ENCODE peak calls at places on chromosomes 13 and 19, in nine cellular contexts. One of them, this sample, is unnamed.

GRCh38 chr19:48419158-48419920 is 25.9 kb downstream of the GRIN2D start:
- DNase-seq in RKO: no peak
- DNase-seq in LHCN-M2: peak; percentile 22
- DNase-seq in hepatic stellate cell: peak; percentile 53
- DNase-seq in BJ: no peak
- DNase-seq in effector CD4-positive, alpha-beta T cell: peak; percentile 62
- DNase-seq in stimulated activated CD4-positive, alpha-beta T cell treated with anti-CD3 and anti-CD28 coated beads, Interleukin-4, amount 100 ng/mL, for 24 hours: peak; percentile 73
- DNase-seq in progenitor cell of endocrine pancreas: no peak
- DNase-seq in Karpas-422: peak; percentile 74
- DNase-seq in this sample: peak; percentile 60

GRCh38 chr13:33544308-33544707 is 258.8 kb upstream of the STARD13 start:
- DNase-seq in RKO: no peak
- DNase-seq in LHCN-M2: no peak
- DNase-seq in hepatic stellate cell: no peak
- DNase-seq in BJ: no peak
- DNase-seq in effector CD4-positive, alpha-beta T cell: no peak
- DNase-seq in stimulated activated CD4-positive, alpha-beta T cell treated with anti-CD3 and anti-CD28 coated beads, Interleukin-4, amount 100 ng/mL, for 24 hours: no peak
- DNase-seq in progenitor cell of endocrine pancreas: no peak
- DNase-seq in Karpas-422: peak; percentile 56
- DNase-seq in this sample: no peak

GRCh38 chr19:52070496-52070895 is 21.9 kb upstream of the ZNF432 start:
- DNase-seq in RKO: peak; percentile 93
- DNase-seq in LHCN-M2: no peak
- DNase-seq in hepatic stellate cell: no peak
- DNase-seq in BJ: no peak
- DNase-seq in effector CD4-positive, alpha-beta T cell: no peak
- DNase-seq in stimulated activated CD4-positive, alpha-beta T cell treated with anti-CD3 and anti-CD28 coated beads, Interleukin-4, amount 100 ng/mL, for 24 hours: no peak
- DNase-seq in progenitor cell of endocrine pancreas: no peak
- DNase-seq in Karpas-422: no peak
- DNase-seq in this sample: no peak

GRCh38 chr19:900302-901111 is 7.2 kb downstream of the RNU6-9 start:
- DNase-seq in RKO: no peak
- DNase-seq in LHCN-M2: no peak
- DNase-seq in hepatic stellate cell: no peak
- DNase-seq in BJ: no peak
- DNase-seq in effector CD4-positive, alpha-beta T cell: no peak
- DNase-seq in stimulated activated CD4-positive, alpha-beta T cell treated with anti-CD3 and anti-CD28 coated beads, Interleukin-4, amount 100 ng/mL, for 24 hours: no peak
- DNase-seq in progenitor cell of endocrine pancreas: no peak
- DNase-seq in Karpas-422: peak; percentile 82
- DNase-seq in this sample: no peak

GRCh38 chr19:18479964-18480723 is 41.7 kb downstream of the ELL start:
- DNase-seq in RKO: no peak
- DNase-seq in LHCN-M2: peak; percentile 47
- DNase-seq in hepatic stellate cell: peak; percentile 82
- DNase-seq in BJ: peak; percentile 53
- DNase-seq in effector CD4-positive, alpha-beta T cell: no peak
- DNase-seq in stimulated activated CD4-positive, alpha-beta T cell treated with anti-CD3 and anti-CD28 coated beads, Interleukin-4, amount 100 ng/mL, for 24 hours: no peak
- DNase-seq in progenitor cell of endocrine pancreas: no peak
- DNase-seq in Karpas-422: no peak
- DNase-seq in this sample: no peak

GRCh38 chr19:4284176-4284958 is 5.3 kb downstream of the SHD start:
- DNase-seq in RKO: peak; percentile 47
- DNase-seq in LHCN-M2: peak; percentile 29
- DNase-seq in hepatic stellate cell: no peak
- DNase-seq in BJ: no peak
- DNase-seq in effector CD4-positive, alpha-beta T cell: no peak
- DNase-seq in stimulated activated CD4-positive, alpha-beta T cell treated with anti-CD3 and anti-CD28 coated beads, Interleukin-4, amount 100 ng/mL, for 24 hours: no peak
- DNase-seq in progenitor cell of endocrine pancreas: no peak
- DNase-seq in Karpas-422: peak; percentile 81
- DNase-seq in this sample: no peak

GRCh38 chr13:94620286-94620896 is 18.7 kb downstream of the GPR180 start:
- DNase-seq in RKO: peak; percentile 48
- DNase-seq in LHCN-M2: no peak
- DNase-seq in hepatic stellate cell: no peak
- DNase-seq in BJ: no peak
- DNase-seq in effector CD4-positive, alpha-beta T cell: no peak
- DNase-seq in stimulated activated CD4-positive, alpha-beta T cell treated with anti-CD3 and anti-CD28 coated beads, Interleukin-4, amount 100 ng/mL, for 24 hours: peak; percentile 20
- DNase-seq in progenitor cell of endocrine pancreas: no peak
- DNase-seq in Karpas-422: peak; percentile 70
- DNase-seq in this sample: no peak

GRCh38 chr13:25683056-25683455 is 311.3 kb downstream of the ATP8A2 start:
- DNase-seq in RKO: no peak
- DNase-seq in LHCN-M2: peak; percentile 25
- DNase-seq in hepatic stellate cell: no peak
- DNase-seq in BJ: no peak
- DNase-seq in effector CD4-positive, alpha-beta T cell: no peak
- DNase-seq in stimulated activated CD4-positive, alpha-beta T cell treated with anti-CD3 and anti-CD28 coated beads, Interleukin-4, amount 100 ng/mL, for 24 hours: no peak
- DNase-seq in progenitor cell of endocrine pancreas: no peak
- DNase-seq in Karpas-422: no peak
- DNase-seq in this sample: no peak

GRCh38 chr13:76438050-76438449 is 448.2 kb downstream of the KCTD12 start:
- DNase-seq in RKO: peak; percentile 46
- DNase-seq in LHCN-M2: no peak
- DNase-seq in hepatic stellate cell: no peak
- DNase-seq in BJ: no peak
- DNase-seq in effector CD4-positive, alpha-beta T cell: no peak
- DNase-seq in stimulated activated CD4-positive, alpha-beta T cell treated with anti-CD3 and anti-CD28 coated beads, Interleukin-4, amount 100 ng/mL, for 24 hours: no peak
- DNase-seq in progenitor cell of endocrine pancreas: no peak
- DNase-seq in Karpas-422: no peak
- DNase-seq in this sample: no peak

GRCh38 chr13:76852991-76853390 is 33.2 kb downstream of the KCTD12 start:
- DNase-seq in RKO: no peak
- DNase-seq in LHCN-M2: peak; percentile 73
- DNase-seq in hepatic stellate cell: no peak
- DNase-seq in BJ: no peak
- DNase-seq in effector CD4-positive, alpha-beta T cell: no peak
- DNase-seq in stimulated activated CD4-positive, alpha-beta T cell treated with anti-CD3 and anti-CD28 coated beads, Interleukin-4, amount 100 ng/mL, for 24 hours: no peak
- DNase-seq in progenitor cell of endocrine pancreas: no peak
- DNase-seq in Karpas-422: no peak
- DNase-seq in this sample: no peak

GRCh38 chr19:13172335-13173128 is 22.3 kb downstream of the IER2 start:
- DNase-seq in RKO: peak; percentile 46
- DNase-seq in LHCN-M2: peak; percentile 90
- DNase-seq in hepatic stellate cell: peak; percentile 90
- DNase-seq in BJ: no peak
- DNase-seq in effector CD4-positive, alpha-beta T cell: peak; percentile 72
- DNase-seq in stimulated activated CD4-positive, alpha-beta T cell treated with anti-CD3 and anti-CD28 coated beads, Interleukin-4, amount 100 ng/mL, for 24 hours: peak; percentile 86
- DNase-seq in progenitor cell of endocrine pancreas: no peak
- DNase-seq in Karpas-422: peak; percentile 24
- DNase-seq in this sample: peak; percentile 68

GRCh38 chr19:42872608-42873007 is 6.9 kb downstream of the PSG1 start:
- DNase-seq in RKO: no peak
- DNase-seq in LHCN-M2: no peak
- DNase-seq in hepatic stellate cell: no peak
- DNase-seq in BJ: no peak
- DNase-seq in effector CD4-positive, alpha-beta T cell: no peak
- DNase-seq in stimulated activated CD4-positive, alpha-beta T cell treated with anti-CD3 and anti-CD28 coated beads, Interleukin-4, amount 100 ng/mL, for 24 hours: no peak
- DNase-seq in progenitor cell of endocrine pancreas: no peak
- DNase-seq in Karpas-422: no peak
- DNase-seq in this sample: no peak

GRCh38 chr19:55315956-55316525 is 9.1 kb downstream of the TMEM150B start:
- DNase-seq in RKO: no peak
- DNase-seq in LHCN-M2: no peak
- DNase-seq in hepatic stellate cell: no peak
- DNase-seq in BJ: no peak
- DNase-seq in effector CD4-positive, alpha-beta T cell: no peak
- DNase-seq in stimulated activated CD4-positive, alpha-beta T cell treated with anti-CD3 and anti-CD28 coated beads, Interleukin-4, amount 100 ng/mL, for 24 hours: no peak
- DNase-seq in progenitor cell of endocrine pancreas: no peak
- DNase-seq in Karpas-422: no peak
- DNase-seq in this sample: no peak

GRCh38 chr13:24636776-24637175 is 43.4 kb upstream of the ATP12A start:
- DNase-seq in RKO: no peak
- DNase-seq in LHCN-M2: no peak
- DNase-seq in hepatic stellate cell: no peak
- DNase-seq in BJ: no peak
- DNase-seq in effector CD4-positive, alpha-beta T cell: no peak
- DNase-seq in stimulated activated CD4-positive, alpha-beta T cell treated with anti-CD3 and anti-CD28 coated beads, Interleukin-4, amount 100 ng/mL, for 24 hours: no peak
- DNase-seq in progenitor cell of endocrine pancreas: no peak
- DNase-seq in Karpas-422: no peak
- DNase-seq in this sample: no peak

GRCh38 chr13:106088094-106088493 is 447.4 kb downstream of the EFNB2 start:
- DNase-seq in RKO: no peak
- DNase-seq in LHCN-M2: no peak
- DNase-seq in hepatic stellate cell: no peak
- DNase-seq in BJ: no peak
- DNase-seq in effector CD4-positive, alpha-beta T cell: no peak
- DNase-seq in stimulated activated CD4-positive, alpha-beta T cell treated with anti-CD3 and anti-CD28 coated beads, Interleukin-4, amount 100 ng/mL, for 24 hours: no peak
- DNase-seq in progenitor cell of endocrine pancreas: no peak
- DNase-seq in Karpas-422: no peak
- DNase-seq in this sample: no peak

GRCh38 chr13:100674363-100674847 is at the start of gene TMTC4:
- DNase-seq in RKO: no peak
- DNase-seq in LHCN-M2: no peak
- DNase-seq in hepatic stellate cell: no peak
- DNase-seq in BJ: no peak
- DNase-seq in effector CD4-positive, alpha-beta T cell: no peak
- DNase-seq in stimulated activated CD4-positive, alpha-beta T cell treated with anti-CD3 and anti-CD28 coated beads, Interleukin-4, amount 100 ng/mL, for 24 hours: no peak
- DNase-seq in progenitor cell of endocrine pancreas: peak; percentile 27
- DNase-seq in Karpas-422: no peak
- DNase-seq in this sample: no peak

GRCh38 chr13:46864941-46865340 is 31.9 kb downstream of the HTR2A start:
- DNase-seq in RKO: no peak
- DNase-seq in LHCN-M2: no peak
- DNase-seq in hepatic stellate cell: no peak
- DNase-seq in BJ: no peak
- DNase-seq in effector CD4-positive, alpha-beta T cell: no peak
- DNase-seq in stimulated activated CD4-positive, alpha-beta T cell treated with anti-CD3 and anti-CD28 coated beads, Interleukin-4, amount 100 ng/mL, for 24 hours: no peak
- DNase-seq in progenitor cell of endocrine pancreas: no peak
- DNase-seq in Karpas-422: no peak
- DNase-seq in this sample: no peak

GRCh38 chr13:25069911-25070310 is 26.0 kb upstream of the PABPC3 start:
- DNase-seq in RKO: no peak
- DNase-seq in LHCN-M2: no peak
- DNase-seq in hepatic stellate cell: no peak
- DNase-seq in BJ: no peak
- DNase-seq in effector CD4-positive, alpha-beta T cell: no peak
- DNase-seq in stimulated activated CD4-positive, alpha-beta T cell treated with anti-CD3 and anti-CD28 coated beads, Interleukin-4, amount 100 ng/mL, for 24 hours: no peak
- DNase-seq in progenitor cell of endocrine pancreas: no peak
- DNase-seq in Karpas-422: no peak
- DNase-seq in this sample: no peak

GRCh38 chr13:44758595-44759221 is 182.6 kb upstream of the TSC22D1 start:
- DNase-seq in RKO: peak; percentile 95
- DNase-seq in LHCN-M2: peak; percentile 78
- DNase-seq in hepatic stellate cell: peak; percentile 67
- DNase-seq in BJ: peak; percentile 47
- DNase-seq in effector CD4-positive, alpha-beta T cell: no peak
- DNase-seq in stimulated activated CD4-positive, alpha-beta T cell treated with anti-CD3 and anti-CD28 coated beads, Interleukin-4, amount 100 ng/mL, for 24 hours: peak; percentile 12
- DNase-seq in progenitor cell of endocrine pancreas: no peak
- DNase-seq in Karpas-422: no peak
- DNase-seq in this sample: no peak

GRCh38 chr19:49149652-49150105 is 5.5 kb downstream of the HRC start:
- DNase-seq in RKO: peak; percentile 85
- DNase-seq in LHCN-M2: peak; percentile 90
- DNase-seq in hepatic stellate cell: peak; percentile 87
- DNase-seq in BJ: no peak
- DNase-seq in effector CD4-positive, alpha-beta T cell: no peak
- DNase-seq in stimulated activated CD4-positive, alpha-beta T cell treated with anti-CD3 and anti-CD28 coated beads, Interleukin-4, amount 100 ng/mL, for 24 hours: no peak
- DNase-seq in progenitor cell of endocrine pancreas: peak; percentile 65
- DNase-seq in Karpas-422: no peak
- DNase-seq in this sample: no peak

GRCh38 chr13:40776681-40777165 is 5.7 kb upstream of the MRPS31 start:
- DNase-seq in RKO: peak; percentile 58
- DNase-seq in LHCN-M2: no peak
- DNase-seq in hepatic stellate cell: no peak
- DNase-seq in BJ: no peak
- DNase-seq in effector CD4-positive, alpha-beta T cell: peak; percentile 62
- DNase-seq in stimulated activated CD4-positive, alpha-beta T cell treated with anti-CD3 and anti-CD28 coated beads, Interleukin-4, amount 100 ng/mL, for 24 hours: peak; percentile 73
- DNase-seq in progenitor cell of endocrine pancreas: no peak
- DNase-seq in Karpas-422: peak; percentile 88
- DNase-seq in this sample: peak; percentile 65

GRCh38 chr19:50658438-50659317 is 9.4 kb downstream of the C19orf81 start:
- DNase-seq in RKO: peak; percentile 93
- DNase-seq in LHCN-M2: no peak
- DNase-seq in hepatic stellate cell: peak; percentile 91
- DNase-seq in BJ: no peak
- DNase-seq in effector CD4-positive, alpha-beta T cell: no peak
- DNase-seq in stimulated activated CD4-positive, alpha-beta T cell treated with anti-CD3 and anti-CD28 coated beads, Interleukin-4, amount 100 ng/mL, for 24 hours: peak; percentile 48
- DNase-seq in progenitor cell of endocrine pancreas: peak; percentile 83
- DNase-seq in Karpas-422: no peak
- DNase-seq in this sample: no peak

GRCh38 chr13:33106656-33107402 is 90.6 kb downstream of the KL start:
- DNase-seq in RKO: no peak
- DNase-seq in LHCN-M2: no peak
- DNase-seq in hepatic stellate cell: no peak
- DNase-seq in BJ: no peak
- DNase-seq in effector CD4-positive, alpha-beta T cell: no peak
- DNase-seq in stimulated activated CD4-positive, alpha-beta T cell treated with anti-CD3 and anti-CD28 coated beads, Interleukin-4, amount 100 ng/mL, for 24 hours: no peak
- DNase-seq in progenitor cell of endocrine pancreas: no peak
- DNase-seq in Karpas-422: no peak
- DNase-seq in this sample: no peak

GRCh38 chr19:18848860-18849661 is 17.3 kb downstream of the UPF1 start:
- DNase-seq in RKO: no peak
- DNase-seq in LHCN-M2: no peak
- DNase-seq in hepatic stellate cell: peak; percentile 88
- DNase-seq in BJ: no peak
- DNase-seq in effector CD4-positive, alpha-beta T cell: no peak
- DNase-seq in stimulated activated CD4-positive, alpha-beta T cell treated with anti-CD3 and anti-CD28 coated beads, Interleukin-4, amount 100 ng/mL, for 24 hours: peak; percentile 35
- DNase-seq in progenitor cell of endocrine pancreas: no peak
- DNase-seq in Karpas-422: no peak
- DNase-seq in this sample: no peak

GRCh38 chr13:43003010-43003409 is 11.0 kb upstream of the EPSTI1 start:
- DNase-seq in RKO: no peak
- DNase-seq in LHCN-M2: peak; percentile 47
- DNase-seq in hepatic stellate cell: no peak
- DNase-seq in BJ: no peak
- DNase-seq in effector CD4-positive, alpha-beta T cell: no peak
- DNase-seq in stimulated activated CD4-positive, alpha-beta T cell treated with anti-CD3 and anti-CD28 coated beads, Interleukin-4, amount 100 ng/mL, for 24 hours: no peak
- DNase-seq in progenitor cell of endocrine pancreas: no peak
- DNase-seq in Karpas-422: no peak
- DNase-seq in this sample: no peak

GRCh38 chr13:23288564-23288963 is 107.8 kb downstream of the SGCG start:
- DNase-seq in RKO: no peak
- DNase-seq in LHCN-M2: no peak
- DNase-seq in hepatic stellate cell: no peak
- DNase-seq in BJ: no peak
- DNase-seq in effector CD4-positive, alpha-beta T cell: no peak
- DNase-seq in stimulated activated CD4-positive, alpha-beta T cell treated with anti-CD3 and anti-CD28 coated beads, Interleukin-4, amount 100 ng/mL, for 24 hours: no peak
- DNase-seq in progenitor cell of endocrine pancreas: no peak
- DNase-seq in Karpas-422: no peak
- DNase-seq in this sample: no peak

GRCh38 chr19:41694831-41695635 is 7.0 kb upstream of the CEACAM7 start:
- DNase-seq in RKO: no peak
- DNase-seq in LHCN-M2: no peak
- DNase-seq in hepatic stellate cell: no peak
- DNase-seq in BJ: no peak
- DNase-seq in effector CD4-positive, alpha-beta T cell: no peak
- DNase-seq in stimulated activated CD4-positive, alpha-beta T cell treated with anti-CD3 and anti-CD28 coated beads, Interleukin-4, amount 100 ng/mL, for 24 hours: no peak
- DNase-seq in progenitor cell of endocrine pancreas: no peak
- DNase-seq in Karpas-422: no peak
- DNase-seq in this sample: no peak

GRCh38 chr13:31824705-31825512 is 85.6 kb downstream of the RXFP2 start:
- DNase-seq in RKO: peak; percentile 19
- DNase-seq in LHCN-M2: peak; percentile 55
- DNase-seq in hepatic stellate cell: peak; percentile 21
- DNase-seq in BJ: no peak
- DNase-seq in effector CD4-positive, alpha-beta T cell: no peak
- DNase-seq in stimulated activated CD4-positive, alpha-beta T cell treated with anti-CD3 and anti-CD28 coated beads, Interleukin-4, amount 100 ng/mL, for 24 hours: no peak
- DNase-seq in progenitor cell of endocrine pancreas: no peak
- DNase-seq in Karpas-422: no peak
- DNase-seq in this sample: no peak

GRCh38 chr19:10747674-10748073 is 29.8 kb downstream of the DNM2 start:
- DNase-seq in RKO: no peak
- DNase-seq in LHCN-M2: no peak
- DNase-seq in hepatic stellate cell: no peak
- DNase-seq in BJ: no peak
- DNase-seq in effector CD4-positive, alpha-beta T cell: no peak
- DNase-seq in stimulated activated CD4-positive, alpha-beta T cell treated with anti-CD3 and anti-CD28 coated beads, Interleukin-4, amount 100 ng/mL, for 24 hours: no peak
- DNase-seq in progenitor cell of endocrine pancreas: no peak
- DNase-seq in Karpas-422: no peak
- DNase-seq in this sample: no peak

GRCh38 chr13:51221674-51222509 is at the start of gene FAM124A:
- DNase-seq in RKO: no peak
- DNase-seq in LHCN-M2: peak; percentile 6
- DNase-seq in hepatic stellate cell: peak; percentile 50
- DNase-seq in BJ: no peak
- DNase-seq in effector CD4-positive, alpha-beta T cell: no peak
- DNase-seq in stimulated activated CD4-positive, alpha-beta T cell treated with anti-CD3 and anti-CD28 coated beads, Interleukin-4, amount 100 ng/mL, for 24 hours: peak; percentile 31
- DNase-seq in progenitor cell of endocrine pancreas: peak; percentile 54
- DNase-seq in Karpas-422: no peak
- DNase-seq in this sample: no peak

GRCh38 chr19:5150331-5150901 is 181.5 kb downstream of the KDM4B start:
- DNase-seq in RKO: no peak
- DNase-seq in LHCN-M2: no peak
- DNase-seq in hepatic stellate cell: no peak
- DNase-seq in BJ: no peak
- DNase-seq in effector CD4-positive, alpha-beta T cell: no peak
- DNase-seq in stimulated activated CD4-positive, alpha-beta T cell treated with anti-CD3 and anti-CD28 coated beads, Interleukin-4, amount 100 ng/mL, for 24 hours: no peak
- DNase-seq in progenitor cell of endocrine pancreas: no peak
- DNase-seq in Karpas-422: no peak
- DNase-seq in this sample: no peak

This sample was measured in effector memory CD4-positive, alpha-beta T cell.